ENCODE peak calls at places on chromosomes 3 and 15, in six cellular contexts. V is AG20443, A is occipital lobe, J is psoas muscle, L is ELR, C is globus pallidus. H is an unnamed sample.

GRCh38 chr3:170368921-170369320 is 11.4 kb downstream of the SKIL start:
- DNase-seq in C (no peak), L (peak), J (no peak), V (no peak), A (no peak), H (no peak)

GRCh38 chr3:7518471-7518870 is 657.6 kb downstream of the GRM7 start:
- DNase-seq in V (no peak), L (no peak), C (no peak), A (no peak), J (no peak), H (no peak)

GRCh38 chr3:194579091-194579606 is 54.1 kb downstream of the TMEM44 start:
- DNase-seq in A (no peak), L (no peak), C (no peak), J (no peak), V (peak), H (no peak)

GRCh38 chr15:48352474-48353072 is 21.3 kb downstream of the DUT start:
- DNase-seq in A (no peak), C (peak), V (peak), L (peak), J (no peak), H (peak)

GRCh38 chr15:64453689-64454037 is 6.7 kb upstream of the ZNF609 start:
- DNase-seq in C (no peak), A (no peak), V (no peak), L (no peak), J (no peak), H (no peak)

GRCh38 chr15:66872394-66872793 is 170.4 kb downstream of the SMAD6 start:
- DNase-seq in J (no peak), V (no peak), A (no peak), L (no peak), C (no peak), H (peak)

GRCh38 chr3:5653426-5653825 is 465.9 kb downstream of the EDEM1 start:
- DNase-seq in V (no peak), L (no peak), C (no peak), A (no peak), J (no peak), H (no peak)

GRCh38 chr3:61645148-61645547 is 83.8 kb downstream of the PTPRG start:
- DNase-seq in A (no peak), L (no peak), J (no peak), V (no peak), C (no peak), H (no peak)

GRCh38 chr15:20348291-20348899 is 193.2 kb downstream of the GOLGA6L6 start:
- DNase-seq in V (peak), J (no peak), L (no peak), C (no peak), A (no peak), H (no peak)

GRCh38 chr15:40591310-40591845 is 2.7 kb upstream of the KNL1 start:
- DNase-seq in A (no peak), L (no peak), V (no peak), C (no peak), J (no peak), H (no peak)

GRCh38 chr3:50123394-50124361 is 31.4 kb upstream of the SEMA3F start:
- DNase-seq in L (peak), A (no peak), V (no peak), J (no peak), C (no peak), H (no peak)

GRCh38 chr15:68211656-68212320 is 6.7 kb upstream of the CALML4 start:
- DNase-seq in V (no peak), A (no peak), C (no peak), L (no peak), J (no peak), H (no peak)

GRCh38 chr3:114550155-114550554 is 256.3 kb downstream of the TIGIT start:
- DNase-seq in C (no peak), A (no peak), J (no peak), L (peak), V (no peak), H (peak)

H was measured in H4.